ENCODE peak calls at places on chromosome 5, in six cellular contexts. X is SK-N-SH, O is H1, Q is HCT116, H is GM12878, I is HepG2. P is an unnamed sample.

GRCh38 chr5:139688088-139688702 is 40.0 kb downstream of the CXXC5 start:
- DNase-seq in H (no peak), I (no peak), Q (no peak), X (no peak), O (no peak), P (no peak)

GRCh38 chr5:55173696-55174101 is 722 bp upstream of the CDC20B start:
- DNase-seq in H (no peak), Q (no peak), X (peak; percentile 53), I (no peak), O (no peak), P (peak; percentile 13)

GRCh38 chr5:172860520-172861443 is 26.7 kb downstream of the ERGIC1 start:
- DNase-seq in X (no peak), Q (no peak), H (no peak), O (no peak), I (no peak), P (no peak)

GRCh38 chr5:961002-961710 is 47.4 kb upstream of the NKD2 start:
- DNase-seq in H (no peak), I (no peak), Q (no peak), X (peak; percentile 19), O (no peak), P (no peak)

GRCh38 chr5:132000677-132001453 is 10.6 kb downstream of the ACSL6 start:
- DNase-seq in H (no peak), O (no peak), Q (no peak), X (no peak), I (peak; percentile 22), P (no peak)

GRCh38 chr5:180600554-180601041 is 9.3 kb upstream of the SCGB3A1 start:
- DNase-seq in I (no peak), O (no peak), Q (no peak), H (no peak), X (peak; percentile 17), P (no peak)

GRCh38 chr5:61332369-61332745 is 299 bp downstream of the ZSWIM6 start:
- DNase-seq in X (peak; percentile 52), H (no peak), I (no peak), Q (no peak), O (no peak), P (no peak)

GRCh38 chr5:167786871-167787568 is 504.4 kb upstream of the WWC1 start:
- DNase-seq in X (no peak), I (no peak), O (no peak), Q (no peak), H (no peak), P (no peak)

GRCh38 chr5:35803221-35803651 is 53.5 kb upstream of the IL7R start:
- DNase-seq in I (no peak), H (no peak), O (peak; percentile 51), Q (no peak), X (peak; percentile 71), P (no peak)

GRCh38 chr5:68911840-68912690 is 181.7 kb upstream of the SLC30A5 start:
- DNase-seq in X (no peak), Q (no peak), H (no peak), O (no peak), I (peak; percentile 6), P (peak; percentile 17)

GRCh38 chr5:2738700-2739359 is 12.6 kb downstream of the IRX2 start:
- DNase-seq in Q (no peak), H (no peak), I (no peak), O (no peak), X (no peak), P (no peak)

GRCh38 chr5:34447424-34447823 is 208.7 kb upstream of the RAI14 start:
- DNase-seq in O (no peak), Q (no peak), H (no peak), X (no peak), I (no peak), P (no peak)

GRCh38 chr5:169934990-169935389 is 45.3 kb downstream of the INSYN2B start:
- DNase-seq in I (no peak), O (no peak), H (no peak), X (no peak), Q (no peak), P (no peak)

GRCh38 chr5:166427211-166427610 is 1864.2 kb upstream of the WWC1 start:
- DNase-seq in Q (no peak), H (no peak), X (no peak), I (no peak), O (no peak), P (no peak)

GRCh38 chr5:31366941-31367340 is 165.0 kb downstream of the DROSHA start:
- DNase-seq in X (no peak), I (no peak), H (no peak), O (no peak), Q (no peak), P (no peak)

GRCh38 chr5:1755321-1755949 is 44.2 kb downstream of the MRPL36 start:
- DNase-seq in O (peak; percentile 39), I (no peak), H (no peak), Q (no peak), X (no peak), P (no peak)

GRCh38 chr5:37791321-37791720 is 48.5 kb downstream of the GDNF start:
- DNase-seq in H (no peak), O (no peak), I (no peak), X (no peak), Q (no peak), P (no peak)

GRCh38 chr5:141855265-141856029 is 22.8 kb downstream of the PCDH1 start:
- DNase-seq in X (peak; percentile 95), Q (no peak), H (no peak), O (no peak), I (no peak), P (no peak)

GRCh38 chr5:80057121-80057520 is 22.0 kb downstream of the THBS4 start:
- DNase-seq in Q (no peak), X (no peak), I (no peak), O (no peak), H (no peak), P (no peak)

GRCh38 chr5:109805882-109806281 is 116.2 kb downstream of the MAN2A1 start:
- DNase-seq in I (no peak), O (no peak), X (no peak), H (no peak), Q (no peak), P (no peak)

GRCh38 chr5:152349683-152350526 is 55.2 kb downstream of the NMUR2 start:
- DNase-seq in X (peak; percentile 45), I (peak; percentile 21), O (peak; percentile 70), H (no peak), Q (peak; percentile 15), P (peak; percentile 39)

GRCh38 chr5:69217154-69217731 is 17.4 kb upstream of the CDK7 start:
- DNase-seq in O (no peak), Q (no peak), I (no peak), H (peak; percentile 72), X (peak; percentile 98), P (peak; percentile 77)

GRCh38 chr5:171055881-171056454 is 194.2 kb downstream of the RANBP17 start:
- DNase-seq in H (no peak), Q (no peak), I (no peak), X (no peak), O (no peak), P (no peak)
- TF ChIP-seq JUND in H (no peak), Q (no peak), I (no peak), X (no peak), O (no peak), P (no peak)

GRCh38 chr5:67160985-67161384 is 35.6 kb downstream of the CD180 start:
- DNase-seq in O (no peak), X (peak; percentile 49), I (no peak), H (no peak), Q (no peak), P (peak; percentile 85)
- TF ChIP-seq JUND in O (no peak), X (peak; percentile 42), I (no peak), H (no peak), Q (peak; percentile 9), P (no peak)

GRCh38 chr5:88283690-88284089 is 15.0 kb upstream of the TMEM161B start:
- DNase-seq in I (no peak), O (no peak), X (no peak), Q (no peak), H (no peak), P (peak; percentile 5)

GRCh38 chr5:88276378-88276777 is 7.7 kb upstream of the TMEM161B start:
- DNase-seq in I (no peak), O (no peak), Q (no peak), X (no peak), H (no peak), P (no peak)

GRCh38 chr5:88279584-88279983 is 10.9 kb upstream of the TMEM161B start:
- DNase-seq in I (no peak), H (no peak), Q (no peak), X (no peak), O (no peak), P (no peak)

GRCh38 chr5:88275574-88275973 is 6.9 kb upstream of the TMEM161B start:
- DNase-seq in X (no peak), O (no peak), I (no peak), H (no peak), Q (no peak), P (no peak)

DNA sequence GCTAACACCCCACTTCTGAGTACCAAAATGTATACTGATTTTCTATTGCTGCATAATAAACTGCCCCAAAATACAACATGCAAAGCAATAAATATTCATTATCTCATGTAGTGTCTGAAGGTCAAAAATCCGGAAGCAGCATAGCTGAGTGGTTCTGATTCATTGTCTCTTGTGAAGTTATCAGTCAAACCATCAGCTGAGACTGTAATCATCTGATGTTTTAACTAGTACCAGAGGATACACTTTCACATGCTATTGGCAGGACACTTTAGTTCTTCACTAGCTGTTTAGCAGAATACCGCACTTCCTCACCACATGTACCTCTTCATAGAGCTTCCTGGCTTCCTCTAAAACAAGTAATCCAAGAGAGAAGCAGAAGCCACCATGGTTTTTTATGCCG is 12.7 kb upstream of the TMEM161B start:
- DNase-seq in Q (no peak), I (no peak), O (no peak), H (no peak), X (no peak), P (no peak)
- TF ChIP-seq JUND in Q (no peak), I (no peak), O (no peak), H (no peak), X (no peak), P (no peak)

GRCh38 chr5:125411163-125412050 is 665.0 kb upstream of the ZNF608 start:
- DNase-seq in H (peak; percentile 50), O (no peak), Q (no peak), X (no peak), I (no peak), P (no peak)

GRCh38 chr5:125409101-125409495 is 662.7 kb upstream of the ZNF608 start:
- DNase-seq in H (no peak), I (no peak), X (no peak), O (no peak), Q (no peak), P (peak; percentile 38)

GRCh38 chr5:125409496-125410351 is 663.3 kb upstream of the ZNF608 start:
- DNase-seq in O (no peak), X (no peak), Q (no peak), H (no peak), I (no peak), P (no peak)

GRCh38 chr5:125412051-125412560 is 665.7 kb upstream of the ZNF608 start:
- DNase-seq in X (no peak), I (no peak), Q (no peak), H (peak; percentile 57), O (no peak), P (no peak)

DNA sequence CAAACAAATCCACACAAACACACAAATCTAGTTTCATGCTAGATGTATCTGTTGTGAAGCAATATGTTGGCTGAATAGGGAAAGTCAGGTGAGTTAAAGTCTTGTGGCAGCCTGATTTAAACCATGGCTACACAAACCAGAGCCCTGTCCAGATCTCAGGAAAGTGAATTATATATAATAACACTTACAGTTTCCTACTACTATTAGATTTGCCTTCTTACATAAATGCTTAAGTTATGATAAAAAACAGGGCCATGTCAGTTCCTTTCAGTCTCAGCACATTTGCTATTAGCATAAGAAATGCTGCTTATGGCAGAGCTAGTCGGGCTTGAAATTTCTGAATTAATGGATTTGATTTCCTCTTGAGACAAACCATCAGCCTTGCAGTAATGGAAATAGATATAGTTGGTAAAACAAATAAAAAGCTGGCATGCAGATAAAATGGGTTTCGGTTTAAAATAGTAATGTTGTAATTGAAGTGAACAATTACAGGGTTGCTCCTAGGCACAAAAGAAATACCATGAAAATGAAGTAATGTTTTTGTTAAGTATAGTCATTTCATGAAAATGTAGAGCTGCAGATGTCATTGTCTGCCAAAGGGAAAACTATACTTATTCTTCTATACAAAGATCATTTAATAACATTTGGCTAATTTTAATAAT is 664.2 kb upstream of the ZNF608 start:
- DNase-seq in X (peak; percentile 33), H (no peak), O (no peak), Q (no peak), I (no peak), P (no peak)
- TF ChIP-seq JUND in X (peak; percentile 80), H (no peak), O (no peak), Q (no peak), I (no peak), P (peak; percentile 8)